ENCODE peak calls at places on chromosomes 11 and 22, in seven cellular contexts. V is dorsolateral prefrontal cortex; N is astrocyte of the spinal cord; R is foreskin fibroblast; L is CD4-positive, alpha-beta T cell; M is AG09309; Y is mammary epithelial cell. D is an unnamed sample.

GRCh38 chr11:128146926-128147605 is 440.3 kb downstream of the ETS1 start:
- DNase-seq in V (no peak), M (no peak), Y (peak; percentile 46), L (no peak), N (no peak), R (peak; percentile 7), D (peak; percentile 73)

GRCh38 chr11:2474059-2474901 is 29.5 kb downstream of the KCNQ1 start:
- DNase-seq in N (no peak), V (no peak), R (no peak), Y (no peak), L (no peak), M (no peak), D (no peak)

GRCh38 chr11:18669629-18670162 is 28.9 kb upstream of the TMEM86A start:
- DNase-seq in V (no peak), N (no peak), L (no peak), M (no peak), Y (no peak), R (no peak), D (no peak)

GRCh38 chr11:92978226-92979111 is 9.0 kb downstream of the MTNR1B start:
- DNase-seq in M (no peak), N (peak; percentile 59), R (peak; percentile 22), V (peak; percentile 37), Y (peak; percentile 52), L (no peak), D (peak; percentile 77)

GRCh38 chr11:60917267-60917666 is 3.3 kb downstream of the TMEM109 start:
- DNase-seq in N (no peak), M (no peak), V (no peak), L (no peak), Y (peak; percentile 93), R (no peak), D (peak; percentile 72)

GRCh38 chr11:944711-945470 is 19.2 kb downstream of the AP2A2 start:
- DNase-seq in Y (no peak), V (no peak), N (peak; percentile 40), L (no peak), M (no peak), R (peak; percentile 55), D (no peak)

GRCh38 chr22:43185860-43186261 is 1.1 kb downstream of the TTLL12 start:
- DNase-seq in N (no peak), V (no peak), R (peak; percentile 66), M (no peak), L (no peak), Y (peak; percentile 23), D (peak; percentile 65)

GRCh38 chr11:31797227-31798056 is 13.7 kb downstream of the PAX6 start:
- DNase-seq in R (no peak), V (no peak), L (no peak), Y (no peak), M (no peak), N (no peak), D (no peak)

GRCh38 chr22:42452456-42452855 is 20.3 kb upstream of the NFAM1 start:
- DNase-seq in Y (no peak), R (no peak), N (no peak), L (no peak), V (no peak), M (no peak), D (no peak)

GRCh38 chr11:13962562-13963168 is at the start of gene SPON1:
- DNase-seq in R (peak; percentile 66), L (peak; percentile 48), N (peak; percentile 25), Y (peak; percentile 27), M (no peak), V (no peak), D (no peak)

GRCh38 chr11:2521681-2522630 is 77.1 kb downstream of the KCNQ1 start:
- DNase-seq in V (peak; percentile 6), Y (no peak), M (no peak), L (no peak), N (no peak), R (no peak), D (no peak)

GRCh38 chr11:63907808-63908530 is 9.0 kb downstream of the RCOR2 start:
- DNase-seq in M (no peak), R (no peak), Y (no peak), N (no peak), L (no peak), V (no peak), D (no peak)
- TF ChIP-seq CTCF in M (no peak), R (no peak), Y (no peak), N (no peak), L (no peak), V (no peak), D (no peak)

DNA sequence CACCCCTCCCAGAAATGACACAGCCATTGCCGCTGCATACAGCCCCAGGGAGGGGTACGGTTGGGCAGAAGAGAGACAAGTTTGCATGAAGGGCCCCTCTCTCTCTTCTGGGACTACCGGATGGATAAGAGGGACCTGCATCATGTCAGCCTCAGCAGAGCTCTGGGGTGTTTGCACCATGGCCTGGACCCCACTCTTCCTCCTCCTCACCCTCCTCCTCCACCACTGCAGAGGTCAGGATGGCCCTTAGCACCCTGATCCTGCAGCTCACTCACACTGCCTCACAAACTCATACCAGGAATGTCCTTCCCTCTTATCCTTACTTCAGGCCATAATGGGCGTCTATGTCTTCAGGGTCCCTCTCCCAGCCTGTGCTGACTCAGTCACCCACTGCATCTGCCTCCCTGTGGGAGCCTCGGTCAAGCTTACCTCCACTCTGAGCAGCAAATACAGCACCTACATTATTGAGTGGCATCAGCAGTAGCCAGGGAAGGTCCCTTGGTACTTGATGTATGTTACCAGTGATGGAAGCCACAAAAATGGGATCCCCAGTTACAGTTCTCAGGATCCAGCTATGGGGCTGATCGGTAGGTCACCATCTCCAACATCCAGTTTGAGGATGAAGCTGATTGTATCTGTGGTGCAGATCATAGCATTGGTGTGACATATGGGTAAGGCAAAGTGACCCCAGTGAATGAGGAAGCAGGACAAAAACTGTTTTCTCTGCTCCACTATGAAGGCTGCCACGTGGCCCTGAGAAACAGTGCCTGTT is 62.2 kb upstream of the VPREB1 start:
- DNase-seq in L (no peak), N (no peak), R (no peak), M (no peak), V (no peak), Y (no peak), D (no peak)
- TF ChIP-seq CTCF in L (no peak), N (no peak), R (no peak), M (no peak), V (no peak), Y (no peak), D (no peak)

GRCh38 chr11:70517996-70518907 is 119.9 kb downstream of the CTTN start:
- DNase-seq in L (no peak), M (peak; percentile 52), R (peak; percentile 82), Y (peak; percentile 95), N (peak; percentile 64), V (no peak), D (peak; percentile 29)
- TF ChIP-seq CTCF in L (no peak), M (no peak), R (no peak), Y (no peak), N (no peak), V (no peak), D (no peak)

DNA sequence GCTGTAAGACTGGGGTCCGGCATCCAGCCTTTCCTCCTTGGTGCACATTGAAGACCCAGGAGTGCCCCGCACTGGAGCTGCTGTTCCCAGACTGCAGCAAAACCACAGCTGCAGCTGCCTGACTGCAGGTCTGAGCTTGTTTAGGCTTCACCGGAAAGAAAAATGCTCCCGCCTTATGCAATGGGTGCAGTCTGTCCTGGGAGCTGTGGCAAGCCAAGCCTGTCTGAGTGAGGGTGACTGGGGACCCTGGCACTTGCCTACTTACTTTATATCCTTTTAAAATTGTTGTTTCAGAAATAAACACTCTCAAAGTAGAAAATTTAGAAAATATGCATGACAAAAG is 23.3 kb upstream of the CD44 start:
- DNase-seq in R (no peak), L (no peak), V (no peak), M (no peak), Y (peak; percentile 82), N (no peak), D (peak; percentile 89)
- TF ChIP-seq CTCF in R (no peak), L (no peak), V (no peak), M (no peak), Y (no peak), N (no peak), D (no peak)

GRCh38 chr11:12267921-12268320 is 109.5 kb upstream of the PARVA start:
- DNase-seq in Y (no peak), V (no peak), L (no peak), N (no peak), R (no peak), M (no peak), D (no peak)

GRCh38 chr11:12269446-12270214 is 107.7 kb upstream of the PARVA start:
- DNase-seq in M (no peak), L (no peak), N (no peak), Y (no peak), R (no peak), V (no peak), D (no peak)

GRCh38 chr11:12269104-12269441 is 108.3 kb upstream of the PARVA start:
- DNase-seq in Y (peak; percentile 42), M (no peak), V (no peak), L (no peak), R (peak; percentile 29), N (no peak), D (peak; percentile 74)

GRCh38 chr11:12264361-12264760 is 113.0 kb upstream of the PARVA start:
- DNase-seq in V (no peak), Y (no peak), N (no peak), L (no peak), M (no peak), R (no peak), D (no peak)

GRCh38 chr11:12266943-12267342 is 110.4 kb upstream of the PARVA start:
- DNase-seq in N (no peak), Y (no peak), L (no peak), M (no peak), V (no peak), R (no peak), D (no peak)
- TF ChIP-seq CTCF in N (no peak), Y (no peak), L (no peak), M (no peak), V (no peak), R (no peak), D (no peak)

GRCh38 chr11:133058501-133058900 is 473.8 kb downstream of the OPCML start:
- DNase-seq in L (no peak), R (no peak), Y (no peak), M (no peak), N (no peak), V (no peak), D (no peak)
- TF ChIP-seq CTCF in L (no peak), R (no peak), Y (no peak), M (no peak), N (no peak), V (no peak), D (no peak)

DNA sequence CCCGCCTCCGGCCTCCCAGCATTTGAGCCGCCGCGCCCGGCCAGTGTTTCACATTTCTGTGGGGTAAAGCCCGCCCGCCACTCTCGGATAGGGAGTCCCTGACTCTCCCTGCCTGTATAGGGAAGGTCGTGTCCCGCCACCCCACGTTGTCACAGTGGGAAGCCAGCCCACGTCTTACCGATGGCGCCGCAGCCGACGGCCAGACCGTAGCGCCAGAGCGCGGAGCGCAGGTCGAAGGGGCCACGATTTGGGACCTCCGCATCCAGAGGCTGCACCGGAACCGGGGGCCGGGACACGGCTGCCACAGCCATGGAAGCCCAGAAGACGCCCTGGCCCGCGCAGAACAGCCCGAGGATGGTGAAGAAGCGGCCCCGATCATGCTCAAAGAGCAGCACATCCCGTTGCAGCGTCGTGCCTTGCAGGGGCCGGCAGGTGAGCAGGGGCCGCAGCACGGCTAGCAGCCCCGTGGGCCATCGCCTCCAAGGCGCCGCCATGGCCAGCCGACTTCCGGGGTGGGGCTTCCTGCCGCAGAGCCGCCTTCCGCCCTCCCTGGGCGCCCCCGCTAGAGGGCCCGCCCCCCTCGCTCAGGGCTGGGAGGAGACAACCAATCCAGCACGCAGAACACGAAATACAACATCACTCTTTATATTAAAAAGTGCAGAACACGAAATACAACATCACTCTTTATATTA is at the start of gene TMEM223:
- DNase-seq in N (peak; percentile 82), M (no peak), V (peak; percentile 80), R (peak; percentile 95), L (peak; percentile 82), Y (peak; percentile 78), D (peak; percentile 81)
- TF ChIP-seq CTCF in N (no peak), M (no peak), V (peak; percentile 51), R (no peak), L (no peak), Y (no peak), D (no peak)

D was measured in MCF 10A.